ENCODE peak calls at places on chromosomes 3 and 15, in four cellular contexts. C, E, U and O are unnamed samples.

GRCh38 chr15:40964006-40964405 is 10.7 kb downstream of the CHAC1 start:
- DNase-seq in E (no peak), U (no peak), C (no peak), O (no peak)

GRCh38 chr3:187783098-187783497 is 37.8 kb upstream of the BCL6 start:
- DNase-seq in U (peak), E (no peak), C (no peak), O (peak)

GRCh38 chr15:25171111-25171811 is 216.5 kb downstream of the SNRPN start:
- DNase-seq in C (no peak), E (no peak), U (no peak), O (no peak)

GRCh38 chr3:112647122-112647521 is 6.2 kb upstream of the CCDC80 start:
- DNase-seq in U (peak), C (no peak), E (no peak), O (peak)

GRCh38 chr15:100236981-100237720 is 104.6 kb downstream of the ADAMTS17 start:
- DNase-seq in E (no peak), U (no peak), C (no peak), O (no peak)

GRCh38 chr3:115146032-115146417 is 1.1 kb downstream of the ZBTB20 start:
- DNase-seq in U (peak), E (no peak), C (no peak), O (peak)

GRCh38 chr15:92083190-92083589 is 229.7 kb downstream of the SLCO3A1 start:
- DNase-seq in U (no peak), C (no peak), E (no peak), O (no peak)

GRCh38 chr15:73440571-73440970 is 2.4 kb upstream of the REC114 start:
- DNase-seq in E (no peak), U (no peak), C (no peak), O (no peak)

GRCh38 chr15:69869881-69870465 is 227.7 kb downstream of the TLE3 start:
- DNase-seq in C (no peak), U (no peak), E (no peak), O (no peak)

GRCh38 chr3:63344676-63345075 is 66.6 kb downstream of the SYNPR start:
- DNase-seq in U (no peak), E (no peak), C (no peak), O (no peak)

GRCh38 chr3:78848392-78849288 is 919.2 kb downstream of the ROBO1 start:
- DNase-seq in U (no peak), C (no peak), E (no peak), O (no peak)

GRCh38 chr15:73749533-73749932 is 3.6 kb downstream of the INSYN1 start:
- DNase-seq in C (no peak), E (no peak), U (no peak), O (no peak)

GRCh38 chr15:83106994-83107840 is at the start of gene TM6SF1:
- DNase-seq in C (peak), U (no peak), E (no peak), O (no peak)

GRCh38 chr3:55285156-55285555 is 201.9 kb downstream of the WNT5A start:
- DNase-seq in E (no peak), C (no peak), U (no peak), O (no peak)

GRCh38 chr15:89023311-89023961 is 64.8 kb upstream of the ABHD2 start:
- DNase-seq in E (no peak), C (no peak), U (no peak), O (no peak)

GRCh38 chr3:194250104-194251002 is 100.8 kb downstream of the CPN2 start:
- DNase-seq in C (no peak), E (peak), U (no peak), O (no peak)

GRCh38 chr3:2599471-2599870 is 500.8 kb downstream of the CNTN4 start:
- DNase-seq in U (no peak), C (no peak), E (no peak), O (no peak)

GRCh38 chr3:188439080-188439479 is 285.1 kb downstream of the LPP start:
- DNase-seq in C (no peak), E (no peak), U (no peak), O (no peak)